ENCODE peak calls at places on chromosomes 5 and 9, in five cellular contexts. N is ELF-1; C is substantia nigra; H is stimulated activated CD4-positive, alpha-beta T cell treated with anti-CD3 and anti-CD28 coated beads, Interleukin-2, amount 100 ng/mL, for 24 hours; Q is KG1. U is an unnamed sample.

GRCh38 chr5:40277161-40277906 is 402.4 kb upstream of the PTGER4 start:
- DNase-seq in Q (no peak), C (no peak), N (no peak), H (peak; percentile 36), U (no peak)

GRCh38 chr9:137311171-137311970 is 9.3 kb upstream of the NRARP start:
- DNase-seq in C (no peak), H (peak; percentile 40), N (no peak), Q (no peak), U (no peak)

GRCh38 chr5:172096184-172096941 is 89.9 kb upstream of the FBXW11 start:
- DNase-seq in N (no peak), Q (no peak), C (no peak), H (no peak), U (no peak)

GRCh38 chr5:62143268-62144229 is 162.5 kb upstream of the KIF2A start:
- DNase-seq in Q (peak; percentile 26), N (peak; percentile 25), C (no peak), H (no peak), U (no peak)

GRCh38 chr9:27078685-27079084 is 30.3 kb upstream of the TEK start:
- DNase-seq in H (no peak), Q (no peak), N (no peak), C (no peak), U (no peak)

GRCh38 chr5:105828855-105829254 is 1841.9 kb downstream of the EFNA5 start:
- DNase-seq in C (no peak), N (no peak), Q (no peak), H (no peak), U (no peak)

GRCh38 chr5:111755264-111755941 is 1.6 kb downstream of the NREP start:
- DNase-seq in C (no peak), H (no peak), N (no peak), Q (no peak), U (no peak)

GRCh38 chr5:177382423-177383029 is 1.7 kb upstream of the SLC34A1 start:
- DNase-seq in Q (no peak), C (no peak), N (peak; percentile 48), H (no peak), U (no peak)

GRCh38 chr5:142492781-142493281 is 168.0 kb upstream of the SPRY4 start:
- DNase-seq in Q (no peak), N (no peak), C (no peak), H (no peak), U (no peak)

GRCh38 chr5:59185757-59186385 is 603.0 kb downstream of the RAB3C start:
- DNase-seq in H (no peak), C (no peak), N (no peak), Q (no peak), U (no peak)

GRCh38 chr5:134176523-134177196 is at the start of gene SKP1:
- DNase-seq in N (peak; percentile 90), C (peak; percentile 70), H (peak; percentile 85), Q (peak; percentile 52), U (peak; percentile 46)

GRCh38 chr5:79235578-79236363 is at the start of gene JMY:
- DNase-seq in C (peak; percentile 83), N (peak; percentile 86), Q (peak; percentile 50), H (peak; percentile 87), U (peak; percentile 62)

GRCh38 chr9:124797343-124798103 is 20.6 kb downstream of the OLFML2A start:
- DNase-seq in N (no peak), H (no peak), Q (no peak), C (no peak), U (no peak)

GRCh38 chr9:92943062-92943616 is 4.2 kb upstream of the FGD3 start:
- DNase-seq in N (no peak), C (no peak), H (no peak), Q (no peak), U (no peak)

GRCh38 chr9:127545196-127546124 is 66.6 kb upstream of the STXBP1 start:
- DNase-seq in H (no peak), C (peak; percentile 79), Q (no peak), N (no peak), U (no peak)

GRCh38 chr5:40383719-40384651 is 295.7 kb upstream of the PTGER4 start:
- DNase-seq in C (no peak), Q (no peak), N (no peak), H (no peak), U (no peak)

GRCh38 chr5:124951676-124952075 is 205.2 kb upstream of the ZNF608 start:
- DNase-seq in Q (no peak), C (no peak), N (no peak), H (no peak), U (no peak)

GRCh38 chr5:130939059-130939458 is 226.0 kb downstream of the HINT1 start:
- DNase-seq in H (no peak), C (no peak), N (no peak), Q (no peak), U (no peak)

GRCh38 chr5:140549237-140550144 is 2.0 kb downstream of the EIF4EBP3 start:
- DNase-seq in H (no peak), Q (no peak), C (no peak), N (peak; percentile 35), U (no peak)

GRCh38 chr5:115977988-115978387 is 15.7 kb downstream of the LVRN start:
- DNase-seq in Q (no peak), H (no peak), N (no peak), C (no peak), U (no peak)

GRCh38 chr5:36606437-36607113 is at the start of gene SLC1A3:
- DNase-seq in Q (peak; percentile 50), H (peak; percentile 60), N (peak; percentile 86), C (peak; percentile 66), U (no peak)

GRCh38 chr5:28226407-28226806 is 1188.0 kb upstream of the CDH9 start:
- DNase-seq in C (no peak), N (no peak), Q (no peak), H (no peak), U (no peak)

GRCh38 chr5:67647772-67648171 is 451.2 kb upstream of the CD180 start:
- DNase-seq in N (no peak), Q (no peak), H (no peak), C (no peak), U (no peak)

GRCh38 chr5:131795128-131795719 is 1.6 kb downstream of the FNIP1 start:
- DNase-seq in C (no peak), Q (no peak), H (no peak), N (no peak), U (no peak)

GRCh38 chr5:122151640-122152039 is 22.3 kb downstream of the ZNF474 start:
- DNase-seq in N (peak; percentile 32), H (no peak), Q (no peak), C (no peak), U (no peak)

GRCh38 chr9:94212091-94212490 is 47.0 kb upstream of the ZNF169 start:
- DNase-seq in Q (no peak), N (no peak), H (no peak), C (no peak), U (no peak)

GRCh38 chr9:118401551-118401950 is 697.3 kb downstream of the TLR4 start:
- DNase-seq in H (no peak), N (no peak), C (no peak), Q (no peak), U (no peak)

GRCh38 chr9:137015540-137015930 is 12.5 kb downstream of the ABCA2 start:
- DNase-seq in N (no peak), Q (no peak), C (no peak), H (no peak), U (no peak)

GRCh38 chr5:16304846-16305245 is 125.3 kb upstream of the MARCHF11 start:
- DNase-seq in H (no peak), N (no peak), C (no peak), Q (no peak), U (no peak)

GRCh38 chr9:112494153-112494552 is 7.5 kb downstream of the KIAA1958 start:
- DNase-seq in Q (no peak), N (no peak), H (no peak), C (no peak), U (no peak)

GRCh38 chr9:98831636-98832035 is 24.2 kb downstream of the GALNT12 start:
- DNase-seq in Q (no peak), N (no peak), C (no peak), H (no peak), U (no peak)

GRCh38 chr5:158943057-158943456 is 156.7 kb downstream of the EBF1 start:
- DNase-seq in H (no peak), N (no peak), Q (no peak), C (no peak), U (no peak)